ENCODE peak calls at places on chromosomes 2 and 18, in eight cellular contexts. F, N, X, U, K, M, C and P are unnamed samples.

GRCh38 chr2:160582481-160583161 is 89.0 kb upstream of the RBMS1 start:
- DNase-seq in C (no peak), M (peak; percentile 54), F (peak; percentile 60), N (peak; percentile 93), K (no peak), X (no peak), U (peak; percentile 73), P (peak; percentile 83)

GRCh38 chr18:58135170-58135569 is 91.1 kb downstream of the NEDD4L start:
- DNase-seq in F (peak; percentile 96), U (peak; percentile 54), M (no peak), X (no peak), K (peak; percentile 52), N (peak; percentile 96), C (no peak), P (peak; percentile 95)

GRCh38 chr2:235263205-235264120 is 230.4 kb upstream of the AGAP1 start:
- DNase-seq in M (peak; percentile 71), U (peak; percentile 96), N (peak; percentile 86), C (peak; percentile 94), K (no peak), X (peak; percentile 34), F (peak; percentile 83), P (peak; percentile 92)

GRCh38 chr18:41126541-41127235 is 828.3 kb upstream of the PIK3C3 start:
- DNase-seq in M (no peak), F (peak; percentile 56), X (no peak), U (peak; percentile 36), C (no peak), N (peak; percentile 73), K (no peak), P (peak; percentile 88)

GRCh38 chr18:79576686-79577351 is 102.8 kb upstream of the CTDP1 start:
- DNase-seq in C (no peak), U (no peak), N (peak; percentile 32), M (peak; percentile 52), F (peak; percentile 66), K (no peak), X (peak; percentile 44), P (peak; percentile 49)

GRCh38 chr2:144520718-144521487 is 984 bp upstream of the ZEB2 start:
- DNase-seq in N (peak; percentile 81), C (no peak), F (peak; percentile 98), X (no peak), M (no peak), K (no peak), U (peak; percentile 76), P (peak; percentile 63)

GRCh38 chr18:57436193-57436964 is 1.2 kb downstream of the ONECUT2 start:
- DNase-seq in X (no peak), K (no peak), F (no peak), N (no peak), U (no peak), M (no peak), C (no peak), P (no peak)

GRCh38 chr2:64768426-64769033 is 114.8 kb upstream of the SERTAD2 start:
- DNase-seq in N (no peak), F (no peak), K (no peak), C (no peak), X (no peak), M (no peak), U (no peak), P (no peak)

GRCh38 chr2:234147335-234147861 is 96.9 kb downstream of the SPP2 start:
- DNase-seq in N (no peak), C (no peak), F (no peak), K (no peak), M (no peak), X (no peak), U (no peak), P (no peak)

GRCh38 chr18:4360221-4360715 is 94.8 kb downstream of the DLGAP1 start:
- DNase-seq in N (no peak), C (no peak), K (no peak), M (no peak), F (no peak), U (no peak), X (no peak), P (no peak)

GRCh38 chr2:100019499-100019898 is 122.9 kb downstream of the AFF3 start:
- DNase-seq in M (no peak), K (no peak), X (no peak), U (no peak), C (no peak), N (no peak), F (no peak), P (no peak)

GRCh38 chr2:19540739-19541503 is 182.5 kb upstream of the OSR1 start:
- DNase-seq in F (peak; percentile 97), N (peak; percentile 94), K (no peak), X (no peak), C (no peak), U (peak; percentile 78), M (no peak), P (peak; percentile 86)

GRCh38 chr2:37829616-37830385 is 95.3 kb upstream of the RMDN2 start:
- DNase-seq in K (peak; percentile 16), N (peak; percentile 43), C (no peak), X (no peak), U (peak; percentile 22), M (no peak), F (no peak), P (no peak)
- H3K4me3 ChIP-seq in K (no peak overlapping the region), N (no peak overlapping the region), C (no peak overlapping the region), X (no peak overlapping the region), U (no peak overlapping the region), M (no peak overlapping the region), F (no peak overlapping the region), P (no peak overlapping the region)

GRCh38 chr2:128640166-128640846 is 321.6 kb upstream of the HS6ST1 start:
- DNase-seq in K (no peak), F (peak; percentile 25), N (no peak), X (peak; percentile 9), M (no peak), U (no peak), C (peak; percentile 44), P (no peak)

GRCh38 chr2:128638311-128638710 is 319.6 kb upstream of the HS6ST1 start:
- DNase-seq in K (no peak), C (peak; percentile 58), N (no peak), M (peak; percentile 33), X (peak; percentile 25), F (no peak), U (no peak), P (no peak)

GRCh38 chr2:128638741-128639477 is 320.2 kb upstream of the HS6ST1 start:
- DNase-seq in K (no peak), X (peak; percentile 4), U (peak; percentile 65), F (no peak), M (peak; percentile 6), C (peak; percentile 36), N (peak; percentile 39), P (peak; percentile 81)

GRCh38 chr2:128640847-128641360 is 322.2 kb upstream of the HS6ST1 start:
- DNase-seq in F (no peak), U (no peak), K (no peak), C (peak; percentile 43), M (peak; percentile 15), X (peak; percentile 22), N (no peak), P (no peak)

GRCh38 chr2:128639693-128640092 is 321.0 kb upstream of the HS6ST1 start:
- DNase-seq in X (peak; percentile 10), N (no peak), F (no peak), K (no peak), U (no peak), C (peak; percentile 47), M (peak; percentile 28), P (no peak)
- TF ChIP-seq CTCF in X (no peak), N (peak; percentile 10), F (no peak), K (no peak), U (peak; percentile 35), C (no peak), M (no peak), P (no peak)

GRCh38 chr2:219000569-219000960 is 7.3 kb upstream of the CRYBA2 start:
- DNase-seq in N (no peak), C (no peak), U (no peak), F (no peak), M (no peak), X (peak; percentile 61), K (no peak), P (no peak)

GRCh38 chr2:219002395-219003266 is 9.4 kb upstream of the CRYBA2 start:
- DNase-seq in X (peak; percentile 88), F (peak; percentile 8), K (no peak), U (peak; percentile 15), M (peak; percentile 73), C (no peak), N (no peak), P (no peak)

GRCh38 chr2:218999881-219000568 is 6.8 kb upstream of the CRYBA2 start:
- DNase-seq in N (no peak), F (no peak), X (no peak), C (no peak), K (no peak), U (no peak), M (no peak), P (no peak)

GRCh38 chr2:219001577-219002394 is 8.6 kb upstream of the CRYBA2 start:
- DNase-seq in C (no peak), F (no peak), U (no peak), X (peak; percentile 95), M (peak; percentile 88), K (no peak), N (no peak), P (no peak)

DNA sequence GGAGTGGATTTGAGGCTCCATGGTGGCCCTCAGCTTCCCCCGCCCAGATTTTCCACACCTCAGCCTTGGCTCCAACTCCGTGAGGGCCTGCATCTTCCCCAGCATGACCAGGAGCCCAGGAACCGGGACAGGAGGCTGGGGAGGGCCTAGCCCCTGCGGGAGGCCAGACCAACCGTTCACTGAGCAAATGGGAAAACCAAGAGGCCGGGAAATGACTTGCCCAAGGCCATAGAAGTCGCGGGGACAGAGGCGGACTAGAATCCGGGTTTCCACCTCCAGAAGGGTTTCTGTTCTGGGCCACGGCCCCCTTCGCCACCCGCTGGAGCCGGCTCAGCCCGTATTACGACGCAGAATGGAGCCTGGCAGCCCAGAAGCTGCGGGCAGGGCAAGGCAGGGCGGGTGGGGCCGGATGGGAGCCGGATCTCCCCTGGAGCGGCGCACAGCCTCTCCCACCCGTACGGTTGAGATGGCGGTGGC is 7.9 kb upstream of the CRYBA2 start:
- DNase-seq in U (no peak), K (no peak), M (no peak), F (no peak), N (no peak), C (no peak), X (no peak), P (no peak)
- H3K4me3 ChIP-seq in U (no peak overlapping the region), K (no peak overlapping the region), M (peak overlapping the region; percentile 49), F (no peak overlapping the region), N (no peak overlapping the region), C (peak overlapping the region; percentile 0), X (peak overlapping the region; percentile 49), P (no peak overlapping the region)

DNA sequence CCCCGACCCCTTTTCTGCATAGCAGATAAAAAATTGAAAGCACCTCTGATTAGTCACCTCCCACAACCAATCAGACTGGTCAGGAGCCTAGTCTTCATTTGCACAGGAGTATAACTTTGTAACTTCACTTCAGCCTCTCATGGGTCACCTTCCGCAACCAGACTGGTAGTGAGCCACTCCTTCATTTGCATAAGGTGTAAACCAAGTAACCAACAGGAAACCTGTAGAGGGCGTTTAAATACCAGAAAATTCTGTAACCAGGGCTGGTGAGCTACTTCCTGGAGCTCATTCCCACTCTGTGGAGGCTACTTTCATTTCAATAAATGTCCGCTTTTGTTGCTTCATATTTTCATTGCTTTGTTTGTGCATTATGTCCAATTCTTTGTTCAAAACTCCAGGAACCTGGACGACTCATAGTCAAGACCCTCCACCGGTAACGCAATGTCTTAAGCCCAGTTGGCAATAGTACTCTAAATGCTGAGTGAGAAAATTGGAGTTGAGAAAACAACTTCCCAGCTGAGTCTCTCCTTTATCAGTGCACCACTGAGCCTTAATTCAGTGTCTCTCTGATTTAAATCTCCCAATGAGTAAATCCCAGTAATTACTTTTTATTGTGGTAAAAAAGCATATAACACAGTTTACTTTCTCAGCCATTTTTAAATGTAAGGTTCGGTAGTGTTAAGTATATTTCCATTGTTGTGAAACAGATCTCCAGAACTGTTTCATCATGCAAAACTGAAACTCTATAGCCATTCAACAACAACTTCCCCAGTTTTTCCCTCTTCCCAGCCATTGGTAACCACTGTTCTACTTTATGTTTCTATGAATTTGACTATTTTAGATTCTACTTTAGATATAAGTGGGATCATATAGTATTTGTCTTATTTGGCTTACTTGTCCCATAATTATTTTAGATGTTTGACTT is 392.7 kb upstream of the SLC8A1 start:
- DNase-seq in X (no peak), M (no peak), F (peak; percentile 11), K (no peak), U (no peak), N (no peak), C (no peak), P (peak; percentile 5)
- TF ChIP-seq CTCF in X (no peak), M (no peak), F (no peak), K (no peak), U (peak; percentile 29), N (peak; percentile 3), C (no peak), P (no peak)